ENCODE peak calls at places on chromosomes 6 and 20, in eight cellular contexts. F, E, W, T, N, U, Y and M are unnamed samples.

GRCh38 chr20:58271596-58272460 is 37.7 kb upstream of the RAB22A start:
- DNase-seq in T (no peak), N (no peak), F (peak; percentile 29), W (no peak), U (no peak), E (no peak), Y (peak; percentile 36), M (no peak)

GRCh38 chr6:88166493-88166900 is 350 bp upstream of the CNR1 start:
- DNase-seq in U (peak; percentile 79), Y (no peak), N (no peak), F (no peak), W (no peak), E (no peak), T (no peak), M (no peak)

GRCh38 chr6:161366301-161366953 is 92.6 kb upstream of the AGPAT4 start:
- DNase-seq in E (no peak), N (no peak), F (no peak), T (no peak), W (no peak), Y (no peak), U (no peak), M (no peak)

GRCh38 chr20:35093245-35093884 is 758 bp upstream of the TRPC4AP start:
- DNase-seq in U (no peak), E (peak; percentile 82), F (peak; percentile 36), W (no peak), T (no peak), N (no peak), Y (peak; percentile 75), M (peak; percentile 74)

GRCh38 chr6:17831135-17831534 is 124.4 kb upstream of the NUP153 start:
- DNase-seq in Y (no peak), F (peak; percentile 64), W (no peak), E (peak; percentile 86), T (no peak), N (no peak), U (no peak), M (peak; percentile 86)

GRCh38 chr6:125787791-125788190 is 3.0 kb upstream of the NCOA7 start:
- DNase-seq in U (no peak), W (peak; percentile 42), T (no peak), E (peak; percentile 27), F (no peak), Y (no peak), N (no peak), M (peak; percentile 78)

GRCh38 chr6:39330057-39330456 is 7.6 kb upstream of the KCNK16 start:
- DNase-seq in T (no peak), W (no peak), N (no peak), E (no peak), Y (no peak), F (no peak), U (no peak), M (no peak)

GRCh38 chr6:90025418-90026089 is 131.3 kb downstream of the GJA10 start:
- DNase-seq in F (peak; percentile 86), T (no peak), U (no peak), W (no peak), E (peak; percentile 89), N (no peak), Y (peak; percentile 91), M (peak; percentile 79)

GRCh38 chr20:36818831-36819230 is 45.3 kb upstream of the DSN1 start:
- DNase-seq in Y (no peak), F (no peak), W (no peak), N (no peak), U (no peak), T (no peak), E (no peak), M (no peak)

GRCh38 chr6:136343275-136343674 is 53.6 kb upstream of the BCLAF1 start:
- DNase-seq in F (no peak), Y (no peak), N (no peak), U (no peak), W (no peak), E (no peak), T (no peak), M (no peak)

GRCh38 chr6:148146717-148147116 is 195.9 kb upstream of the SASH1 start:
- DNase-seq in E (peak; percentile 18), N (no peak), Y (peak; percentile 47), F (peak; percentile 66), W (no peak), U (no peak), T (no peak), M (peak; percentile 7)

GRCh38 chr6:150588862-150589499 is 10.7 kb upstream of the PLEKHG1 start:
- DNase-seq in F (no peak), N (no peak), W (no peak), Y (no peak), E (no peak), U (no peak), T (no peak), M (no peak)

GRCh38 chr6:83511901-83512681 is at the start of gene PRSS35:
- DNase-seq in U (peak; percentile 80), N (peak; percentile 26), F (peak; percentile 38), Y (peak; percentile 89), T (no peak), W (peak; percentile 63), E (peak; percentile 56), M (peak; percentile 40)

GRCh38 chr6:114171473-114171872 is 171.3 kb downstream of the HS3ST5 start:
- DNase-seq in Y (no peak), N (no peak), T (no peak), F (no peak), W (no peak), E (no peak), U (no peak), M (no peak)

GRCh38 chr6:114170372-114170771 is 172.5 kb downstream of the HS3ST5 start:
- DNase-seq in U (no peak), F (no peak), T (no peak), Y (no peak), E (no peak), N (no peak), W (no peak), M (no peak)

GRCh38 chr6:114170958-114171387 is 171.8 kb downstream of the HS3ST5 start:
- DNase-seq in T (no peak), F (no peak), Y (no peak), E (no peak), W (no peak), U (no peak), N (no peak), M (no peak)

GRCh38 chr6:114167583-114168576 is 174.9 kb downstream of the HS3ST5 start:
- DNase-seq in Y (no peak), U (no peak), F (no peak), T (no peak), E (no peak), W (no peak), N (no peak), M (no peak)

DNA sequence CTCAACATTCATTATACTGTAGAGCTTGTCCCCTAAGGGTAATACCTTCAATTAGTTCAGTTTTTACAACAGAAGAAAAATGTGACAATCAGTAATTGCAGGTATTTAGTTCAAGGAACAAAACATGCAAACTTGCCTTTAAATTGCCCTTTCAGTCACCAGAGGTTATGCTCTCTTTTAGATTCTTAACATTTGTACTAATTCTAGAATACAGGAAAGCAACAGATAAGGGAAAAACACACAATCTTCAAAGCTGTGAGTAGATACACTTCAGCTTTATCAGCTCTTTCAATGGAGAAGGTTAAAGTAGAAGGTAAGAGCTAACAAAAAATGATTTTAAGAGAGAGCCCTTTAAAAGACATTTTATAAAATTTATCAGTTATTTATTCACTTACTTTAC is 173.1 kb downstream of the HS3ST5 start:
- DNase-seq in U (no peak), T (no peak), W (no peak), F (no peak), E (no peak), N (no peak), Y (no peak), M (no peak)
- H3K4me3 ChIP-seq in U (no peak overlapping the region), T (no peak overlapping the region), W (no peak overlapping the region), F (no peak overlapping the region), E (no peak overlapping the region), N (no peak overlapping the region), Y (no peak overlapping the region), M (no peak overlapping the region)

DNA sequence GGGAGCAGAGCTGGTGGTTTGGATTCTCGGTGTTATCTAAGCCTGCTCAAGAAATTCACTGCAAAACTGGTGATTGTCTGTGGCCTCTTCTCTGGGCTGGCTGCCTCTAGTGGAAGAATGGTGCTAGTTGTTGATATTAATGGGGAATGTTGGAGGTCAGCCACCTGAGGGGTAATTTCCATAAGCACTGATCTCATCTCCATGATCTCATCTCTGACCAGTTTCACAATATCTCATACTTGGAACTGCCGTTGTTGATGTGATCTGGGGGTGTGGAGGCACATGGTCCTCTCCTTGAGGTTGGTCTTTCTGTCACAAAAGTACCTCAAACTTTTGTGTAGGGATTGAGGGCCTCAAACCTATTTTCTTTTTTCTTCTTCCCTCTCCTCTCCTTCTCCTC is 102.6 kb downstream of the CD109 start:
- DNase-seq in N (no peak), E (peak; percentile 92), Y (peak; percentile 50), T (no peak), F (peak; percentile 93), U (no peak), W (no peak), M (peak; percentile 96)
- TF ChIP-seq CTCF in N (peak; percentile 23), E (peak; percentile 51), Y (peak; percentile 31), T (no peak), F (peak; percentile 74), U (no peak), W (no peak), M (peak; percentile 75)

GRCh38 chr6:82362868-82363267 is 749 bp upstream of the TPBG start:
- DNase-seq in Y (peak; percentile 81), T (no peak), W (no peak), E (peak; percentile 90), F (peak; percentile 17), U (no peak), N (no peak), M (peak; percentile 98)

GRCh38 chr6:82364087-82365010 is 732 bp downstream of the TPBG start:
- DNase-seq in W (peak; percentile 49), N (no peak), E (peak; percentile 73), U (peak; percentile 82), F (peak; percentile 18), T (peak; percentile 58), Y (peak; percentile 87), M (peak; percentile 72)

GRCh38 chr6:82361631-82362030 is 2.0 kb upstream of the TPBG start:
- DNase-seq in W (no peak), Y (no peak), E (no peak), F (no peak), U (no peak), T (no peak), N (no peak), M (peak; percentile 37)

GRCh38 chr6:82363368-82364086 is at the start of gene TPBG:
- DNase-seq in E (peak; percentile 82), U (peak; percentile 78), W (peak; percentile 40), N (no peak), F (peak; percentile 47), T (peak; percentile 49), Y (peak; percentile 86), M (peak; percentile 90)

DNA sequence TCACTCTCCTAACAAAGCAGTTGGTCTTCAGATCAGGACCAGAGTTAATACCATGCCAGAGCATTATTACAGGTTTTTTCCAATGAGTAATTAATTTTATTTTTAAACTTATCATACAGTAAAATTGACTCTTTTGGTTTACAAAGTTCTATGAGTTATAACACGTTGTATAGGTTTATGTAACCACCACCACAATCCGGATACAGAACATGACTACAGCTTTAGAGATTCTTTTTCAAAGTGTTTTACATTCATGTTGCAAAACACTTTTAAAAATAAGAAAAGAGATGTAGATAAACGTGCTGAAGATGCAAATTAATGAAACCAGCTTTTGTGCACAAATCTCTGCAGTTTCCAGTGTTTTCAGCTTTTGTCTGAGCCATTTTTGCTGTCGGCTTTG is 1.5 kb upstream of the TPBG start:
- DNase-seq in E (no peak), U (no peak), Y (no peak), W (no peak), F (no peak), T (no peak), N (no peak), M (peak; percentile 51)
- H3K4me3 ChIP-seq in E (no peak overlapping the region), U (no peak overlapping the region), Y (peak overlapping the region; percentile 83), W (no peak overlapping the region), F (no peak overlapping the region), T (no peak overlapping the region), N (no peak overlapping the region), M (peak overlapping the region; percentile 84)

GRCh38 chr20:42483694-42484303 is 705.9 kb downstream of the PTPRT start:
- DNase-seq in W (peak; percentile 36), T (no peak), F (no peak), Y (peak; percentile 48), U (no peak), E (no peak), N (no peak), M (no peak)
- TF ChIP-seq CTCF in W (no peak), T (no peak), F (no peak), Y (peak; percentile 70), U (peak; percentile 52), E (peak; percentile 1), N (peak; percentile 38), M (no peak)